ENCODE peak calls at places on chromosome 5, in seven cellular contexts. A is H1, C is HepG2, R is HCT116, D is K562, Q is GM12878, M is SK-N-SH. G is an unnamed sample.

GRCh38 chr5:31854181-31854624 is 215.3 kb downstream of the PDZD2 start:
- DNase-seq in Q (no peak), A (peak), C (no peak), R (no peak), D (no peak), M (no peak), G (no peak)

GRCh38 chr5:139828207-139828895 is 32.7 kb downstream of the PSD2 start:
- DNase-seq in M (no peak), C (no peak), A (no peak), Q (no peak), D (no peak), R (no peak), G (no peak)

GRCh38 chr5:33936004-33936380 is 194 bp upstream of the RXFP3 start:
- DNase-seq in Q (no peak), R (no peak), C (no peak), M (peak), A (peak), D (peak), G (peak)

GRCh38 chr5:60649288-60649917 is 50.6 kb downstream of the DEPDC1B start:
- DNase-seq in C (peak), Q (peak), M (peak), A (no peak), R (peak), D (no peak), G (no peak)

GRCh38 chr5:143316337-143316736 is 87.1 kb downstream of the NR3C1 start:
- DNase-seq in C (no peak), R (no peak), Q (no peak), M (no peak), D (no peak), A (no peak), G (no peak)

GRCh38 chr5:133749331-133749985 is 137.1 kb upstream of the FSTL4 start:
- DNase-seq in C (no peak), A (no peak), D (no peak), M (no peak), Q (no peak), R (no peak), G (no peak)

GRCh38 chr5:9505215-9505614 is 40.7 kb downstream of the SEMA5A start:
- DNase-seq in A (no peak), Q (no peak), D (no peak), M (no peak), R (no peak), C (no peak), G (no peak)

GRCh38 chr5:137333461-137333860 is 165.7 kb downstream of the SPOCK1 start:
- DNase-seq in A (no peak), C (no peak), D (no peak), Q (no peak), M (no peak), R (no peak), G (no peak)

DNA sequence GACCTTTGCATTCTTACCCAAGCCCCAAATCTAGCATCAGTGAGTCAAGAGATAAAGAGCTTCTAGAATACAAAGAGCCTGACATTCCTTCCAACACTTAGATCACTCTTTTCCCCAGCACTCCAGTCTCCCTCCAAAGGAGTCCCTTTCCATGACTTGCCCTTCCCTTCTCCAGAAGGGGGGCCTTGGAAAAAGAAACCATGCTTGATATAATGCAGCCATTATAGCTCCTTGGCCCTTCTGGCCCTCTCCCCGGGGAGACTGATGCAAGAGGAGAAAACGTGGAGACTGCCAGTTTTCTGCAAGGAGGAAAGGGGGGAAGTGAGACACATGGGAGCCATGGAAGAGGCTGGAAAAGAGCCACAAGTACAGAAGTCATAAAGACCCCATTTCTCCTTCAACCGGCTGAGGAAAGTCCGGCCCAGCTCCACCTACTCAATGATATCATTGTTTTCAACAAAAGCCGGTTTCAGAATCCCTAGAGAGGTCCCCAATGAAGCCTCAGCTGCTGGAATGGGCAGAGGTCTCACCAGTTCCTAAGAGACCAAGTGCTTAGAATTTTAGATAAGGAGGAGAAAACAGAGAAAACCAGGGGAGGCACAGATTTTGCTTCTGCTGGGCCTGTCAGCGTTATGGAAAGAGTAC is 29.0 kb downstream of the ADAM19 start:
- DNase-seq in R (no peak), C (no peak), M (no peak), Q (no peak), D (no peak), A (no peak), G (no peak)
- TF ChIP-seq JUND in R (no peak), C (no peak), M (no peak), Q (no peak), D (no peak), A (no peak), G (no peak)

GRCh38 chr5:176738851-176739250 is 71.5 kb upstream of the UNC5A start:
- DNase-seq in A (peak), R (no peak), M (peak), C (no peak), Q (no peak), D (no peak), G (no peak)

GRCh38 chr5:176740702-176741565 is 69.4 kb upstream of the UNC5A start:
- DNase-seq in D (no peak), C (no peak), M (no peak), A (peak), Q (no peak), R (no peak), G (no peak)

GRCh38 chr5:176739461-176740051 is 70.8 kb upstream of the UNC5A start:
- DNase-seq in D (no peak), M (peak), Q (no peak), A (peak), R (no peak), C (no peak), G (no peak)

GRCh38 chr5:176741566-176742211 is 68.7 kb upstream of the UNC5A start:
- DNase-seq in C (no peak), A (peak), R (no peak), M (peak), Q (no peak), D (no peak), G (no peak)

GRCh38 chr5:176740131-176740701 is 70.1 kb upstream of the UNC5A start:
- DNase-seq in R (no peak), C (no peak), A (no peak), D (no peak), M (peak), Q (no peak), G (no peak)
- TF ChIP-seq JUND in R (no peak), C (no peak), A (no peak), D (no peak), M (no peak), Q (no peak), G (no peak)

DNA sequence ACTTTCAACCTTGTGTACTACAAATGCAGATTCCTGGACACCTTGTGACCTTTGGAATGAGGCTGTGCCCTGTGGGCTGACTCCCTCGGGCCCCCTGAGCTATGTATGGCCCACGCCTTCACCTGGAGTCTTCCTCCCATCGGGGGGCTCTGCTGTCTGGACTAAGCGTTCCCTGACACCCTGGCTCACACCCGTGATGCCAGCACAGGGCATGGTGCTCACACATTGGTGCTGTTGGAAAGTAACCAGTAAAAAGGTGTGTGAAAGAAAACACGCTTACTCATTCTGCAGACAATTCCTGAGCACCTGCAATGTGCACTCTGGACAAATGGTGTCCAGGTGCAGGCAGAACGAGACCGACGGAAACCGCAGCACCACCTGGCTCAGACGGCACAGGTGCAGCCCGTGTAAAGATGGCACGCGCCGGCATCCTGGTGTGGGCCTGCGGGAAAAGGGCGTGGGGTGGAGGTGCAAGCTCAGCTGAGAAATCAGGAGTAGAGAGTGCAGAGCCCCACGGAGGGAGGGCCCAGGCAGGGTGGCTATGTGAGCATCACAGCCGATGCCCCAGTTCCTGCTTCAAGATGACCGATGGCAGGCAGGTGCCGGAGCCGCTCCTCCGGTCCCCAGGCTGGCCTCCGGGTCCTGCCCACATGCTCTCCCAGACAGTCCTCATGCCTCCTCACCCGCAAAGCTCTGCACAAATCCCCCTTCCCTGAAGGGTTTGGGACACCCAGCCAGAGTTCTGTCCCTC is 11.0 kb downstream of the LPCAT1 start:
- DNase-seq in R (no peak), C (no peak), M (no peak), Q (no peak), A (peak), D (no peak), G (no peak)
- TF ChIP-seq JUND in R (no peak), C (no peak), M (no peak), Q (no peak), A (no peak), D (no peak), G (no peak)

DNA sequence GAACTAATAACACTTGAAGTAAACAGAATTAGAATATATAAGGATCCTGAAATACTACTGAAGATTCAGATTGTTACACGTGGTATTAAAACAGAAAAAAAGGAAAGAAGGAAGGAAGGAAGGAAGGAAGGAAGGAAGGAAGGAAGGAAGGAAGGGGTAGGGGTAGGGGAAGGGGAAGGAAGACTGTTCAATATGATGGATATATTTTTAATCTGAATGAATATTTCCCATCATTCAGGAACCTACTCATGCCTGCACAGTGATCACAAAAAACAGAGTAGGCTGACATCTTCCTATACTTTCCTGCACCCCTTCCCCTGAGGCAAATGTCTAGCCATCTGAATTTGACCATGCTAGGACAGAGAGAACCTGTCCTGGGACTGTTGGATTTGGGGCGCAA is 133.9 kb downstream of the CTNND2 start:
- DNase-seq in C (no peak), R (no peak), D (no peak), M (no peak), Q (no peak), A (no peak), G (no peak)
- TF ChIP-seq JUND in C (no peak), R (no peak), D (no peak), M (no peak), Q (no peak), A (no peak), G (no peak)

GRCh38 chr5:174300118-174300940 is 254.8 kb downstream of the NSG2 start:
- DNase-seq in A (peak), C (no peak), R (no peak), D (no peak), M (no peak), Q (peak), G (no peak)
- TF ChIP-seq JUND in A (no peak), C (no peak), R (no peak), D (no peak), M (no peak), Q (no peak), G (no peak)

DNA sequence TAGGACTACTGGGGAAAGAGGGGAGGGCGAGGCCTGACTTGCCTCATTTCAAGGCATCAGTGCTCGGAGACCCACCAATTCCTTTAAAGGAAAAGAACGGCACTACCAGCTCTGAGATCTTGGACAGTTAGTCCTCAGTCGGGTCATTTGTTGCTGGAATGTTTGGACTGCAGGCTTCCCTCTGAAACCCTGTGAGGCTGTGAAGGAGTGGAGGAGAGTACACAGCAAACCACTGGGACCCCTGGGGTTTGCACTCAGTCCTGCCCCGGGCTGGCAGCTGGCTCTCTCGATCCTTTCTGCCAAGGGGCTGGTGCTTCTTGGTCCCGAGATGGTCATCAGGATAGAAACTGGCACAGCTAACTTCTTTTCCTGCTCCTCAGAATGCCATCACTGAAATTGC is 194.5 kb downstream of the TRIO start:
- DNase-seq in C (no peak), D (no peak), M (no peak), R (no peak), A (no peak), Q (no peak), G (no peak)
- TF ChIP-seq JUND in C (no peak), D (no peak), M (no peak), R (no peak), A (no peak), Q (no peak), G (no peak)

GRCh38 chr5:53206562-53206961 is 97.0 kb upstream of the MOCS2 start:
- DNase-seq in M (no peak), R (no peak), Q (no peak), C (no peak), A (no peak), D (no peak), G (no peak)

GRCh38 chr5:53199882-53200281 is 90.3 kb upstream of the MOCS2 start:
- DNase-seq in Q (no peak), D (no peak), M (no peak), A (no peak), C (no peak), R (no peak), G (no peak)

GRCh38 chr5:53200309-53200708 is 90.8 kb upstream of the MOCS2 start:
- DNase-seq in R (no peak), A (no peak), Q (no peak), D (no peak), C (no peak), M (no peak), G (no peak)

GRCh38 chr5:53201746-53202145 is 92.2 kb upstream of the MOCS2 start:
- DNase-seq in Q (no peak), M (no peak), D (peak), C (peak), R (no peak), A (no peak), G (no peak)
- TF ChIP-seq JUND in Q (no peak), M (no peak), D (no peak), C (no peak), R (no peak), A (no peak), G (no peak)

G was measured in T47D.